ENCODE peak calls at places on chromosome 4, in six cellular contexts. One of them, this sample, is unnamed.

GRCh38 chr4:76385974-76386373 is 35.0 kb downstream of the CCDC158 start:
- DNase-seq in fibroblast of lung: no peak
- DNase-seq in IMR-90: no peak
- DNase-seq in H9: no peak
- DNase-seq in K562: no peak
- DNase-seq in MM.1S: no peak
- DNase-seq in this sample: no peak

GRCh38 chr4:142365386-142365785 is 480.7 kb downstream of the INPP4B start:
- DNase-seq in fibroblast of lung: peak; percentile 77
- DNase-seq in H9: no peak
- DNase-seq in MM.1S: no peak
- DNase-seq in K562: no peak
- DNase-seq in IMR-90: no peak
- DNase-seq in this sample: peak; percentile 74

GRCh38 chr4:152460488-152460887 is 75.4 kb downstream of the FBXW7 start:
- DNase-seq in IMR-90: peak; percentile 78
- DNase-seq in fibroblast of lung: peak; percentile 55
- DNase-seq in H9: no peak
- DNase-seq in MM.1S: peak; percentile 64
- DNase-seq in K562: no peak
- DNase-seq in this sample: peak; percentile 59

GRCh38 chr4:89152972-89153371 is 41.6 kb downstream of the TIGD2 start:
- DNase-seq in H9: no peak
- DNase-seq in IMR-90: no peak
- DNase-seq in MM.1S: no peak
- DNase-seq in K562: no peak
- DNase-seq in fibroblast of lung: peak; percentile 6
- DNase-seq in this sample: no peak

GRCh38 chr4:70945452-70946055 is 43.4 kb downstream of the MOB1B start:
- DNase-seq in K562: no peak
- DNase-seq in fibroblast of lung: peak; percentile 46
- DNase-seq in H9: no peak
- DNase-seq in MM.1S: no peak
- DNase-seq in IMR-90: peak; percentile 66
- DNase-seq in this sample: peak; percentile 31

GRCh38 chr4:54367059-54367458 is 138.0 kb downstream of the PDGFRA start:
- DNase-seq in H9: no peak
- DNase-seq in MM.1S: no peak
- DNase-seq in fibroblast of lung: no peak
- DNase-seq in K562: no peak
- DNase-seq in IMR-90: no peak
- DNase-seq in this sample: no peak

GRCh38 chr4:37993806-37994205 is 33.6 kb downstream of the PTTG2 start:
- DNase-seq in IMR-90: no peak
- DNase-seq in fibroblast of lung: no peak
- DNase-seq in K562: no peak
- DNase-seq in MM.1S: no peak
- DNase-seq in H9: no peak
- DNase-seq in this sample: no peak

GRCh38 chr4:17587094-17587822 is 10.3 kb downstream of the LAP3 start:
- DNase-seq in fibroblast of lung: no peak
- DNase-seq in IMR-90: no peak
- DNase-seq in H9: no peak
- DNase-seq in MM.1S: no peak
- DNase-seq in K562: no peak
- DNase-seq in this sample: no peak

GRCh38 chr4:160510925-160511324 is 1408.0 kb downstream of the RAPGEF2 start:
- DNase-seq in K562: no peak
- DNase-seq in MM.1S: no peak
- DNase-seq in fibroblast of lung: peak; percentile 26
- DNase-seq in H9: no peak
- DNase-seq in IMR-90: no peak
- DNase-seq in this sample: peak; percentile 20

GRCh38 chr4:41751325-41752061 is 3.0 kb upstream of the PHOX2B start:
- DNase-seq in K562: peak; percentile 15
- DNase-seq in IMR-90: no peak
- DNase-seq in H9: peak; percentile 55
- DNase-seq in MM.1S: no peak
- DNase-seq in fibroblast of lung: no peak
- DNase-seq in this sample: no peak

GRCh38 chr4:53899544-53900274 is 164.7 kb downstream of the CHIC2 start:
- DNase-seq in fibroblast of lung: peak; percentile 43
- DNase-seq in H9: no peak
- DNase-seq in IMR-90: peak; percentile 88
- DNase-seq in MM.1S: no peak
- DNase-seq in K562: no peak
- DNase-seq in this sample: peak; percentile 31

GRCh38 chr4:174494146-174494545 is 28.1 kb downstream of the HPGD start:
- DNase-seq in fibroblast of lung: no peak
- DNase-seq in IMR-90: no peak
- DNase-seq in K562: no peak
- DNase-seq in MM.1S: no peak
- DNase-seq in H9: no peak
- DNase-seq in this sample: no peak

GRCh38 chr4:174494731-174495130 is 27.6 kb downstream of the HPGD start:
- DNase-seq in IMR-90: no peak
- DNase-seq in fibroblast of lung: no peak
- DNase-seq in K562: no peak
- DNase-seq in MM.1S: no peak
- DNase-seq in H9: no peak
- DNase-seq in this sample: no peak

DNA sequence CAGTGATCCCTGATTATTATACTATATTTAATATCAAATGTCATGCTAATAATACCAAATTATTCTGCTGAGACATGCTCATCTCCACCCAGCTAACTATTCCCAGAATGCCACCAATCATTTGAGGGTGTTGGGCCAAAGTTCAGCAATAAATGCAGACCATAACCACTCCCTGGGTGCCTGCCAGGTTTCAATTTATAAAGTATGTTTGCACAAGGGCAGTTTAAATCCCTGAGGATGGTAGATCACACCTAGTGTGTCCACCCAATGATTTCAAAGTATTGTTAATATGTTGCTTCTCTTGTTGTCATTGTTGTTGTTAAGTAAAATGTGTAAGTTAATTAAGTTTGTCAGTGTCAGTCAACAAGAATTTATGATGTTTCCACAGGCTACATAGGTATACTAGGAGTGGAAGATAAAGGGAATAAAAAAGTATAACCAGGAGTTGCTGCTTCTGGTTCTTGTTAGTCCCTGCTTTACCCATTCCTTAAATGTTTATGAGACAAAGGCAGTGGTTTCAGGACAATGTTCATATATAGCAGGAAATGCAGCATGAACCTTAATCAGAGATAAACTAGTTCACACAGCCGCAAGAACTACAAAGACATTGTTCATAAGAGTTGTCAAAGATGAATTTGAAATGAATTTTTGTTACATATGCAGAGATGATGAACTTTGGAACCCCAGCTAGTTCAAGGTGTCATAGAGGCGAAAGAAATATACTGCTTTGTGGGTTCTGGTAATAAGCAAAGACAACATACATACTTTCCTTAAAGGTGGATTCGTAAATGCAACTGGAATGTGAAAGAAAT is 25.5 kb downstream of the HPGD start:
- DNase-seq in K562: no peak
- DNase-seq in H9: no peak
- DNase-seq in IMR-90: no peak
- DNase-seq in fibroblast of lung: no peak
- DNase-seq in MM.1S: no peak
- DNase-seq in this sample: no peak
- H3K27ac ChIP-seq in K562: no peak overlapping the region
- H3K27ac ChIP-seq in H9: no peak overlapping the region
- H3K27ac ChIP-seq in IMR-90: no peak overlapping the region
- H3K27ac ChIP-seq in fibroblast of lung: no peak overlapping the region
- H3K27ac ChIP-seq in MM.1S: no peak overlapping the region
- H3K27ac ChIP-seq in this sample: no peak overlapping the region

GRCh38 chr4:55458164-55458563 is 62.4 kb downstream of the TMEM165 start:
- DNase-seq in H9: no peak
- DNase-seq in K562: no peak
- DNase-seq in MM.1S: no peak
- DNase-seq in IMR-90: peak; percentile 46
- DNase-seq in fibroblast of lung: peak; percentile 48
- DNase-seq in this sample: peak; percentile 30

GRCh38 chr4:55458611-55459010 is 62.9 kb downstream of the TMEM165 start:
- DNase-seq in fibroblast of lung: peak; percentile 42
- DNase-seq in H9: no peak
- DNase-seq in K562: no peak
- DNase-seq in MM.1S: no peak
- DNase-seq in IMR-90: peak; percentile 41
- DNase-seq in this sample: no peak
- H2AFZ ChIP-seq in fibroblast of lung: no peak overlapping the region
- H2AFZ ChIP-seq in H9: no peak overlapping the region
- H2AFZ ChIP-seq in K562: no peak overlapping the region
- H2AFZ ChIP-seq in MM.1S: no peak overlapping the region
- H2AFZ ChIP-seq in IMR-90: no peak overlapping the region
- H2AFZ ChIP-seq in this sample: no peak overlapping the region

DNA sequence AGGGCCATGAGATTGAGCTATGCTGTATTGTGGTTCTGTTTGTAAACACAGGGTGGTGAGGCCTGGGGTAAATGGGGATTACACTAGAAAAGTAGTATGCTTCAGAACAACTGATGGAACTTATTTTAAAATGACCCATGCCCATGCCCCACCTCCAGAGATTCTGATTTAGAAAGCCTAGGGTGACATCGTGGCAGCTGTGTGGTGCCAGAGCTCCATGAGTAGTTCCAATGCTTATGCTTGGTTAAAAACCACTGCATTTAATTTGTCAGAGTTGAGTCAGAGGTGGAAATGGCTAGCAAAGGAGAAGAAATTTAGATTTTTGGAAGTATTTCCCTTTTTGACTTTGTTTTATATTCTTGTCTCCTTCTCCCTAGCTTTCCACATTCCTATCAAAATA is 63.4 kb upstream of the PDE5A start:
- DNase-seq in H9: no peak
- DNase-seq in K562: no peak
- DNase-seq in fibroblast of lung: peak; percentile 54
- DNase-seq in IMR-90: peak; percentile 67
- DNase-seq in MM.1S: no peak
- DNase-seq in this sample: peak; percentile 26
- TF ChIP-seq CTCF in H9: no peak
- TF ChIP-seq CTCF in K562: no peak
- TF ChIP-seq CTCF in fibroblast of lung: peak; percentile 35
- TF ChIP-seq CTCF in IMR-90: peak; percentile 51
- TF ChIP-seq CTCF in MM.1S: no peak
- TF ChIP-seq CTCF in this sample: no peak

GRCh38 chr4:185810746-185811508 is 1.1 kb downstream of the SORBS2 start:
- DNase-seq in H9: no peak
- DNase-seq in IMR-90: no peak
- DNase-seq in K562: no peak
- DNase-seq in MM.1S: no peak
- DNase-seq in fibroblast of lung: no peak
- DNase-seq in this sample: no peak

GRCh38 chr4:185813133-185813532 is 1.1 kb upstream of the SORBS2 start:
- DNase-seq in K562: no peak
- DNase-seq in H9: no peak
- DNase-seq in IMR-90: no peak
- DNase-seq in fibroblast of lung: no peak
- DNase-seq in MM.1S: no peak
- DNase-seq in this sample: no peak

GRCh38 chr4:185809517-185810071 is 2.4 kb downstream of the SORBS2 start:
- DNase-seq in fibroblast of lung: no peak
- DNase-seq in H9: no peak
- DNase-seq in MM.1S: no peak
- DNase-seq in IMR-90: no peak
- DNase-seq in K562: no peak
- DNase-seq in this sample: no peak

GRCh38 chr4:185817403-185817818 is 5.4 kb upstream of the SORBS2 start:
- DNase-seq in MM.1S: peak; percentile 92
- DNase-seq in H9: no peak
- DNase-seq in fibroblast of lung: no peak
- DNase-seq in IMR-90: no peak
- DNase-seq in K562: no peak
- DNase-seq in this sample: no peak

DNA sequence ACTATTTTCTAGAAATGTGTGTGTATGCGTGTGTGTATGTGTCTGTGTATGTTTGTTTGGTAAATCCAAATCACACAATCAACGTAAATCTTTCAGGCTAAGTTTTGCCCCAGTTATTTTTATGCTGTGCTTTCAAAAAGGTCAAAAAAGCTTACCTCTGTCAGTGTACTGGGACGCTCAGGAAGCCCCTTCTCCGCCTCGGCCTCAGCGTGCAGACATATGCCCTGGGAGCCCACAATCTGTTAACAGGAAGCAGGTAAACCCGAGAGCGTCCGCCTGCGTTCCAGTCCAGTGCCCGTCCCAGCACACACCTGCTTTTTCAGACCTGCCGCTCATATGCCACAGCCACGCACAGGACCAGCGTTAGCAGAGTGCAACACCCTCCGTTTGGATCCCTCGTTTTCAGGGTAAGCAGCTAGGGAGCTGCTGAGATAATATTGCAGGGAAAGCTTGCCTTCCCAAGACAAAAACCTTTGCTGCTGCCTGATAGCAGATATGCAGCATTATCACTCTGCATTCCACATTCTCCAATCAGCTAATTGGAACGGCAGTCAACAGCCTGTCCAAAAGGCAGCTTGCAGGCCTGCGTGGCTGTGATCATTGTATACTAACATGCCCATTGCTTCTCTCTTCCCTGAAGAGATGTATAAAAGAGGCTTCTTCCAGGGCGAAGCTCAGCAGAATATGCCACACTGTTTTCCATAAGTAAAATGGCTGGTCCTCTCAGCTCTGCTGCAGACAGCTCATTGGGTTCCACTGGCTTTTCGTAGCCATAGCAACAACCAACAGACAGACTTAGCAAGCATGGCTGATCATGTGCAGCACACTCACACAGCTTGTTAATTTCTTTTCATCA is at the start of gene SORBS2:
- DNase-seq in MM.1S: peak; percentile 50
- DNase-seq in fibroblast of lung: peak; percentile 83
- DNase-seq in IMR-90: peak; percentile 25
- DNase-seq in K562: no peak
- DNase-seq in H9: no peak
- DNase-seq in this sample: peak; percentile 78
- H3K27ac ChIP-seq in MM.1S: no peak within 1 kb of the TSS
- H3K27ac ChIP-seq in fibroblast of lung: no peak within 1 kb of the TSS
- H3K27ac ChIP-seq in IMR-90: no peak within 1 kb of the TSS
- H3K27ac ChIP-seq in K562: no peak within 1 kb of the TSS
- H3K27ac ChIP-seq in H9: no peak within 1 kb of the TSS
- H3K27ac ChIP-seq in this sample: no peak within 1 kb of the TSS

GRCh38 chr4:6362896-6363295 is 93.2 kb downstream of the WFS1 start:
- DNase-seq in H9: peak; percentile 73
- DNase-seq in fibroblast of lung: peak; percentile 30
- DNase-seq in K562: peak; percentile 68
- DNase-seq in MM.1S: peak; percentile 40
- DNase-seq in IMR-90: peak; percentile 27
- DNase-seq in this sample: peak; percentile 7

GRCh38 chr4:6366581-6366980 is 96.9 kb downstream of the WFS1 start:
- DNase-seq in IMR-90: no peak
- DNase-seq in H9: no peak
- DNase-seq in fibroblast of lung: no peak
- DNase-seq in MM.1S: no peak
- DNase-seq in K562: no peak
- DNase-seq in this sample: no peak

GRCh38 chr4:6362243-6362885 is 92.7 kb downstream of the WFS1 start:
- DNase-seq in H9: no peak
- DNase-seq in IMR-90: no peak
- DNase-seq in MM.1S: no peak
- DNase-seq in K562: no peak
- DNase-seq in fibroblast of lung: no peak
- DNase-seq in this sample: no peak

GRCh38 chr4:6364581-6364980 is 94.9 kb downstream of the WFS1 start:
- DNase-seq in K562: no peak
- DNase-seq in fibroblast of lung: no peak
- DNase-seq in IMR-90: no peak
- DNase-seq in H9: no peak
- DNase-seq in MM.1S: no peak
- DNase-seq in this sample: no peak

GRCh38 chr4:6364146-6364545 is 94.5 kb downstream of the WFS1 start:
- DNase-seq in K562: no peak
- DNase-seq in fibroblast of lung: no peak
- DNase-seq in H9: no peak
- DNase-seq in MM.1S: no peak
- DNase-seq in IMR-90: no peak
- DNase-seq in this sample: no peak
- H2AFZ ChIP-seq in K562: no peak overlapping the region
- H2AFZ ChIP-seq in fibroblast of lung: no peak overlapping the region
- H2AFZ ChIP-seq in H9: no peak overlapping the region
- H2AFZ ChIP-seq in MM.1S: no peak overlapping the region
- H2AFZ ChIP-seq in IMR-90: no peak overlapping the region
- H2AFZ ChIP-seq in this sample: no peak overlapping the region